ENCODE peak calls at places on chromosomes 4 and X, in nine cellular contexts. O is mucosa of descending colon, Z is tibial artery, Q is GM23338, P is GM12865, K is endothelial cell, M is fibroblast of mammary gland, L is breast epithelium, F is MM.1S. H is an unnamed sample.

GRCh38 chr4:168362025-168362401 is 43.5 kb upstream of the DDX60 start:
- DNase-seq in O (no peak), Z (no peak), Q (no peak), P (no peak), K (no peak), M (no peak), L (no peak), F (no peak), H (no peak)

GRCh38 chr4:166202991-166203390 is 330.0 kb downstream of the TLL1 start:
- DNase-seq in O (no peak), Z (no peak), Q (no peak), P (no peak), K (no peak), M (no peak), L (no peak), F (no peak), H (no peak)

GRCh38 chr4:147370881-147371280 is 110.0 kb upstream of the EDNRA start:
- DNase-seq in O (peak), Z (no peak), Q (no peak), P (no peak), K (no peak), M (no peak), L (no peak), F (no peak), H (no peak)

GRCh38 chrX:111095974-111096870 is at the start of gene PAK3:
- DNase-seq in O (peak), Z (peak), Q (peak), P (no peak), K (peak), M (peak), L (no peak), F (peak), H (no peak)

GRCh38 chrX:130497531-130497930 is 95.7 kb downstream of the RBMX2 start:
- DNase-seq in O (no peak), Z (no peak), Q (no peak), P (no peak), K (no peak), M (no peak), L (no peak), F (no peak), H (no peak)

GRCh38 chr4:81198151-81198550 is 16.9 kb downstream of the PRKG2 start:
- DNase-seq in O (no peak), Z (no peak), Q (no peak), P (no peak), K (no peak), M (no peak), L (no peak), F (no peak), H (no peak)

GRCh38 chrX:113512700-113513395 is 672.2 kb upstream of the AMOT start:
- DNase-seq in O (no peak), Z (no peak), Q (no peak), P (no peak), K (no peak), M (peak), L (no peak), F (no peak), H (peak)

GRCh38 chrX:115940888-115941332 is 229.6 kb upstream of the AGTR2 start:
- DNase-seq in O (no peak), Z (peak), Q (peak), P (peak), K (peak), M (peak), L (peak), F (peak), H (no peak)

GRCh38 chrX:23883737-23884354 is 23.9 kb downstream of the APOO start:
- DNase-seq in O (no peak), Z (no peak), Q (peak), P (no peak), K (no peak), M (peak), L (no peak), F (no peak), H (peak)

GRCh38 chr4:8151165-8151650 is 7.4 kb downstream of the ABLIM2 start:
- DNase-seq in O (peak), Z (no peak), Q (no peak), P (no peak), K (no peak), M (no peak), L (no peak), F (no peak), H (no peak)

GRCh38 chrX:15298201-15298600 is 17.2 kb downstream of the ASB11 start:
- DNase-seq in O (no peak), Z (no peak), Q (no peak), P (no peak), K (no peak), M (no peak), L (no peak), F (no peak), H (no peak)

GRCh38 chrX:54509401-54509800 is 13.4 kb upstream of the FGD1 start:
- DNase-seq in O (no peak), Z (no peak), Q (peak), P (no peak), K (no peak), M (no peak), L (no peak), F (no peak), H (no peak)

GRCh38 chr4:88600129-88600849 is 8.0 kb downstream of the HERC3 start:
- DNase-seq in O (no peak), Z (no peak), Q (no peak), P (no peak), K (no peak), M (peak), L (no peak), F (no peak), H (peak)

GRCh38 chrX:9928083-9928482 is 39.1 kb upstream of the CLDN34 start:
- DNase-seq in O (no peak), Z (no peak), Q (peak), P (no peak), K (no peak), M (no peak), L (no peak), F (no peak), H (no peak)

GRCh38 chr4:6851962-6852361 is 57.7 kb upstream of the TBC1D14 start:
- DNase-seq in O (no peak), Z (no peak), Q (no peak), P (no peak), K (no peak), M (no peak), L (no peak), F (no peak), H (no peak)

GRCh38 chr4:172256820-172257219 is 443.6 kb downstream of the GALNTL6 start:
- DNase-seq in O (no peak), Z (no peak), Q (no peak), P (no peak), K (no peak), M (no peak), L (no peak), F (no peak), H (no peak)

GRCh38 chr4:78954048-78954666 is 14.9 kb upstream of the PAQR3 start:
- DNase-seq in O (no peak), Z (no peak), Q (peak), P (peak), K (peak), M (peak), L (no peak), F (peak), H (no peak)

GRCh38 chr4:26140150-26140898 is 180.5 kb upstream of the RBPJ start:
- DNase-seq in O (no peak), Z (no peak), Q (no peak), P (no peak), K (no peak), M (peak), L (no peak), F (no peak), H (peak)

GRCh38 chr4:47945930-47946726 is 31.7 kb upstream of the NFXL1 start:
- DNase-seq in O (no peak), Z (no peak), Q (peak), P (no peak), K (no peak), M (no peak), L (no peak), F (no peak), H (no peak)

GRCh38 chrX:112834016-112834855 is 6.4 kb downstream of the AMOT start:
- DNase-seq in O (no peak), Z (no peak), Q (no peak), P (no peak), K (no peak), M (peak), L (no peak), F (no peak), H (peak)

GRCh38 chr4:127610488-127610887 is 22.3 kb upstream of the INTU start:
- DNase-seq in O (no peak), Z (no peak), Q (no peak), P (no peak), K (no peak), M (no peak), L (no peak), F (no peak), H (no peak)

GRCh38 chr4:185859106-185859505 is 47.1 kb upstream of the SORBS2 start:
- DNase-seq in O (no peak), Z (no peak), Q (no peak), P (no peak), K (no peak), M (no peak), L (no peak), F (no peak), H (no peak)

GRCh38 chr4:83083925-83084475 is 30.5 kb downstream of the PLAC8 start:
- DNase-seq in O (peak), Z (no peak), Q (peak), P (peak), K (no peak), M (no peak), L (no peak), F (no peak), H (no peak)

GRCh38 chrX:70464051-70464450 is 19.4 kb downstream of the DLG3 start:
- DNase-seq in O (no peak), Z (no peak), Q (no peak), P (no peak), K (no peak), M (no peak), L (no peak), F (no peak), H (no peak)

GRCh38 chr4:172982151-172982590 is 186.4 kb upstream of the GALNT7 start:
- DNase-seq in O (no peak), Z (peak), Q (no peak), P (peak), K (no peak), M (peak), L (no peak), F (peak), H (peak)

GRCh38 chrX:153338836-153339235 is 4.9 kb downstream of the ZNF275 start:
- DNase-seq in O (no peak), Z (no peak), Q (no peak), P (no peak), K (no peak), M (no peak), L (no peak), F (no peak), H (no peak)

GRCh38 chr4:94506822-94507221 is 55.1 kb downstream of the PDLIM5 start:
- DNase-seq in O (no peak), Z (no peak), Q (no peak), P (no peak), K (no peak), M (no peak), L (no peak), F (no peak), H (no peak)

GRCh38 chr4:121228851-121229250 is 64.7 kb upstream of the TNIP3 start:
- DNase-seq in O (no peak), Z (no peak), Q (no peak), P (no peak), K (no peak), M (no peak), L (no peak), F (no peak), H (no peak)

GRCh38 chr4:27684501-27685077 is 823.9 kb downstream of the STIM2 start:
- DNase-seq in O (no peak), Z (no peak), Q (peak), P (peak), K (peak), M (peak), L (peak), F (peak), H (peak)

GRCh38 chr4:4658051-4658450 is 116.2 kb upstream of the STX18 start:
- DNase-seq in O (no peak), Z (no peak), Q (no peak), P (no peak), K (no peak), M (peak), L (no peak), F (no peak), H (no peak)

GRCh38 chr4:80611366-80611765 is 275.8 kb downstream of the CFAP299 start:
- DNase-seq in O (no peak), Z (no peak), Q (no peak), P (peak), K (no peak), M (no peak), L (no peak), F (no peak), H (no peak)

GRCh38 chrX:41665676-41666075 is 23.1 kb upstream of the GPR34 start:
- DNase-seq in O (no peak), Z (no peak), Q (no peak), P (no peak), K (no peak), M (no peak), L (no peak), F (no peak), H (no peak)

GRCh38 chrX:154021131-154021611 is 1.5 kb upstream of the IRAK1 start:
- DNase-seq in O (peak), Z (no peak), Q (no peak), P (peak), K (no peak), M (peak), L (no peak), F (no peak), H (peak)

GRCh38 chr4:151600432-151600831 is 160.4 kb downstream of the GATB start:
- DNase-seq in O (no peak), Z (no peak), Q (no peak), P (no peak), K (no peak), M (no peak), L (no peak), F (no peak), H (peak)

GRCh38 chr4:188025476-188025875 is 29.9 kb downstream of the ZFP42 start:
- DNase-seq in O (no peak), Z (no peak), Q (no peak), P (no peak), K (no peak), M (no peak), L (no peak), F (no peak), H (no peak)

DNA sequence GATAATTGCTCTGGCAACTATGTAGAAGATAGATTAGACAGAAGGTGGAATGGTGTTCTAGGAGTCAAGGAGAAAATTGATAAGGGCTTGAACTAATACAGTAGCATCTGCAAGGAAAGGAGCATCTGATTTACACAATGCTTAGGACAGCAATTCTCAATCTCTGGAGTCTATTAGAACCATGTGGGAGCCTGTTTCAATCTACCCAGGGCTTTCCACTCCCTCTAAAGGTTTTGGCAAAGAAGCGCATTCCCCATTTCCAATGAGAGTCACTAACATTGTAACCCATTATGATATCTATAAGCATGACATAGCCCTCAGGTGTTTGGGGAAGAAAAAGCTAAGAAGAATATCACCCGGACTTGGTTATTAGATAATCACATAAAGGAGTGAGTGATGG is 168.2 kb downstream of the COL25A1 start:
- DNase-seq in O (no peak), Z (no peak), Q (no peak), P (no peak), K (no peak), M (no peak), L (no peak), F (no peak), H (no peak)
- TF ChIP-seq CTCF in O (no peak), Z (no peak), Q (no peak), P (no peak), K (no peak), M (no peak), L (no peak), F (no peak), H (no peak)

GRCh38 chr4:119040711-119041185 is 94.9 kb upstream of the MYOZ2 start:
- DNase-seq in O (no peak), Z (no peak), Q (peak), P (peak), K (no peak), M (peak), L (no peak), F (no peak), H (peak)

GRCh38 chr4:119039160-119039559 is 96.5 kb upstream of the MYOZ2 start:
- DNase-seq in O (no peak), Z (no peak), Q (no peak), P (no peak), K (no peak), M (no peak), L (no peak), F (no peak), H (no peak)

GRCh38 chr4:119040261-119040660 is 95.4 kb upstream of the MYOZ2 start:
- DNase-seq in O (no peak), Z (no peak), Q (no peak), P (no peak), K (no peak), M (no peak), L (no peak), F (no peak), H (no peak)

GRCh38 chr4:119038465-119038864 is 97.2 kb upstream of the MYOZ2 start:
- DNase-seq in O (no peak), Z (no peak), Q (no peak), P (no peak), K (no peak), M (peak), L (no peak), F (no peak), H (peak)

GRCh38 chr4:119039779-119040178 is 95.9 kb upstream of the MYOZ2 start:
- DNase-seq in O (no peak), Z (no peak), Q (peak), P (no peak), K (peak), M (no peak), L (no peak), F (no peak), H (no peak)
- TF ChIP-seq CTCF in O (no peak), Z (peak), Q (peak), P (no peak), K (no peak), M (peak), L (no peak), F (no peak), H (peak)

GRCh38 chr4:13892739-13893105 is 265.2 kb upstream of the BOD1L1 start:
- DNase-seq in O (no peak), Z (no peak), Q (no peak), P (no peak), K (no peak), M (no peak), L (no peak), F (no peak), H (peak)

GRCh38 chr4:13893987-13894386 is 266.5 kb upstream of the BOD1L1 start:
- DNase-seq in O (no peak), Z (no peak), Q (no peak), P (no peak), K (no peak), M (no peak), L (no peak), F (no peak), H (no peak)

GRCh38 chr4:13888112-13888511 is 260.6 kb upstream of the BOD1L1 start:
- DNase-seq in O (no peak), Z (no peak), Q (no peak), P (no peak), K (no peak), M (peak), L (no peak), F (no peak), H (peak)

GRCh38 chr4:13893221-13893620 is 265.7 kb upstream of the BOD1L1 start:
- DNase-seq in O (no peak), Z (no peak), Q (no peak), P (no peak), K (no peak), M (peak), L (no peak), F (no peak), H (peak)

DNA sequence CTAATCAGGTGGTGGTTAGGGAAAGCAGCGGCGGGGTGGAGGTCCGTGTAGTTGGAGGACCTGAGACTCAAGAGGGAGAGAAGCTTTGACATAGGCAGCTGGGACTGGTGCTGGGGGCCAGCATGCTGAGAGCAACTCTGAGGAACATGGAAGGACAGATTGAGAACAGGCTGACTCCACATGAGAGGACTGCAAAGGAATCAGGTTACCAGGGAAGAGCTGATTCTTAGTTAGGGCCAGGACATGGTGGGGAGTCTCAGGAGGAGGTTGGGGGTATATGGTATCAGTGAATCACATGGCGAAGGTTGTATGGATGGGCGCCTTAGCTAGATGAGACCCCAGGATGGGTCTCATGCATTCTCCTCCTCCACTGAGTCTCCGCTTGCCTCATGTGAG is 264.0 kb upstream of the BOD1L1 start:
- DNase-seq in O (no peak), Z (no peak), Q (no peak), P (no peak), K (no peak), M (peak), L (no peak), F (no peak), H (peak)
- TF ChIP-seq CTCF in O (no peak), Z (no peak), Q (no peak), P (no peak), K (no peak), M (no peak), L (no peak), F (no peak), H (no peak)

DNA sequence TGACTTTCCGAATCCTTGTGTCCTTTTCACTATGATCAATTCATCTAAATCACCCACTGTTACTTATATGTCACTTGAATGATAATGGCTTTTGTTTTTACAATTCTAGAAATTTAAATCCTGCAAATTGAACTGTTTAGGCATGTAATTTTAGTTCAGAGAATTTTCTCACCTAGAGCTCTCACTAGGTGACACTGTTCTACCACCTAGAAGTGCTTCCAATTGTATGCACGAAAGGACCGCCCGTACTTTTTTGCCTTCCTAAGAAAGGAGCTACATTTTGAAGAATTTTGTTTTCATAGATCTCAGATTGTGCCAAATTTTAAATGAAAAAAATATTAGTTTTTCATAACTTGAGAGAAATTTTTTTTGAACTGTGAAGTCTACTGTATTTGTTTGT is 481.6 kb upstream of the FSTL5 start:
- DNase-seq in O (no peak), Z (no peak), Q (peak), P (no peak), K (no peak), M (no peak), L (no peak), F (no peak), H (no peak)
- TF ChIP-seq CTCF in O (no peak), Z (peak), Q (peak), P (peak), K (no peak), M (no peak), L (no peak), F (no peak), H (no peak)

GRCh38 chrX:106898462-106898861 is 4.7 kb downstream of the RIPPLY1 start:
- DNase-seq in O (no peak), Z (no peak), Q (peak), P (peak), K (peak), M (peak), L (no peak), F (peak), H (peak)
- TF ChIP-seq CTCF in O (no peak), Z (peak), Q (peak), P (peak), K (peak), M (peak), L (no peak), F (peak), H (peak)

DNA sequence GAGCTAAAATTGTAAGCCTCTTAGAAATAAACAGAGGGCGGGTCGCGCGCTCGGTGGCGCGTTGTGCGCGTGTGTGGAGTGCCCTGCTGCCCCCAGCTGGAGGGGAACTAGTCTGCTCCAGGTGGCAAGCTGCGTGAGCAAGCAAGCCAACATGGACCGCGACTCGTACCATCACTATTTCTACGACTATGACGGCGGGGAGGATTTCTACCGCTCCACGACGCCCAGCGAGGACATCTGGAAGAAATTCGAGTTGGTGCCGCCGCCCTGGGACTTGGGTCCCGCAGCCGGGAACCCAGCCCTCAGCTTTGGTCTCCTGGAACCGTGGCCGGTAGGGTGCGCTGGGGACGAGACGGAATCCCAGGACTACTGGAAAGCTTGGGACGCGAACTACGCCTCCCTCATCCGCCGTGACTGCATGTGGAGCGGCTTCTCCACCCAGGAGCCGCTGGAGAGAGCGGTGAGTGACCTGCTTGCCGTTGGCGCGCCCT is 66.1 kb downstream of the DNAAF6 start:
- DNase-seq in O (no peak), Z (no peak), Q (peak), P (no peak), K (peak), M (peak), L (no peak), F (no peak), H (no peak)
- TF ChIP-seq CTCF in O (no peak), Z (no peak), Q (peak), P (no peak), K (no peak), M (no peak), L (no peak), F (no peak), H (no peak)

H was measured in HFFc6.